ENCODE peak calls at places on chromosomes 6 and 20, in four cellular contexts. O, Z, X and M are unnamed samples.

GRCh38 chr20:20267685-20268429 is 100.0 kb upstream of the INSM1 start:
- DNase-seq in Z (no peak), O (no peak), X (no peak), M (no peak)

GRCh38 chr20:30594112-30594511 is 663.4 kb upstream of the DEFB115 start:
- DNase-seq in O (no peak), Z (no peak), X (no peak), M (no peak)

GRCh38 chr6:2344319-2344905 is 99.0 kb upstream of the GMDS start:
- DNase-seq in Z (no peak), O (no peak), X (no peak), M (no peak)

GRCh38 chr20:51529758-51530157 is 12.8 kb downstream of the NFATC2 start:
- DNase-seq in O (no peak), Z (peak), X (no peak), M (no peak)

GRCh38 chr6:170269151-170269872 is 21.6 kb downstream of the DLL1 start:
- DNase-seq in Z (no peak), X (no peak), O (no peak), M (no peak)

GRCh38 chr20:11229772-11230171 is 556.0 kb upstream of the JAG1 start:
- DNase-seq in Z (peak), X (no peak), O (peak), M (no peak)

GRCh38 chr6:109362102-109362884 is 20.0 kb downstream of the CD164 start:
- DNase-seq in O (no peak), Z (no peak), X (no peak), M (no peak)

GRCh38 chr6:6366778-6367177 is 46.3 kb upstream of the F13A1 start:
- DNase-seq in X (no peak), O (no peak), Z (no peak), M (no peak)

GRCh38 chr20:1569417-1569861 is 11.9 kb upstream of the SIRPD start:
- DNase-seq in O (no peak), Z (peak), X (no peak), M (no peak)

GRCh38 chr6:134866563-134866962 is 83.3 kb downstream of the ALDH8A1 start:
- DNase-seq in X (no peak), Z (no peak), O (no peak), M (no peak)

GRCh38 chr6:31170987-31171671 is 647 bp upstream of the POU5F1 start:
- DNase-seq in O (no peak), Z (no peak), X (no peak), M (no peak)

GRCh38 chr6:131398176-131398575 is 174.8 kb upstream of the ARG1 start:
- DNase-seq in O (no peak), Z (no peak), X (no peak), M (no peak)

GRCh38 chr6:28725890-28726348 is 197.9 kb downstream of the TRIM27 start:
- DNase-seq in Z (no peak), O (no peak), X (no peak), M (no peak)

GRCh38 chr6:32947552-32948465 is 5.1 kb downstream of the HLA-DMA start:
- DNase-seq in Z (no peak), X (no peak), O (no peak), M (no peak)

GRCh38 chr20:41231136-41231535 is 86.4 kb downstream of the ZHX3 start:
- DNase-seq in O (no peak), Z (no peak), X (no peak), M (no peak)

GRCh38 chr20:362271-363254 is 15.7 kb downstream of the NRSN2 start:
- DNase-seq in X (peak), Z (peak), O (no peak), M (no peak)

GRCh38 chr6:41546866-41547798 is 951 bp downstream of the FOXP4 start:
- DNase-seq in Z (peak), O (peak), X (peak), M (no peak)

DNA sequence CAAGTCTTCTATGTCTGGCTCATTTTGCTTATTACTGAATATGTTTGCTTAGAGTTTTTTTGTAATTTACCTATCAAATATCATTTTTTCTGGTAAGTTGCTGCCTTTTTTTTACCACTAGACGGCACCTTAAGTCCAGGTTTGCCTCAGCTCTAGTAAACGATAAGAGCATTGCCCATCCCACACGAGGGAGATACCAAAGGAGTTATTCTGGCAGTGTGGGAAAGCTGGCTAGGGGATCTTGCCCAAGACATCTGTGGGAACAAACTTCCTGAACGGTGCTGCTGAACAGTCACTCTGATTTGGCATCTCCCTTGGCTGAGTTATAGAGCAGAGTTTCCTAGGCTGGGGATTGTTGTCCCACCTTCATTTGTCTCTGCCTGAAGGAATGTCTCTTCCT is 306.4 kb downstream of the COL12A1 start:
- DNase-seq in X (no peak), O (no peak), Z (no peak), M (no peak)
- TF ChIP-seq CTCF in X (no peak), O (no peak), Z (no peak), M (no peak)

DNA sequence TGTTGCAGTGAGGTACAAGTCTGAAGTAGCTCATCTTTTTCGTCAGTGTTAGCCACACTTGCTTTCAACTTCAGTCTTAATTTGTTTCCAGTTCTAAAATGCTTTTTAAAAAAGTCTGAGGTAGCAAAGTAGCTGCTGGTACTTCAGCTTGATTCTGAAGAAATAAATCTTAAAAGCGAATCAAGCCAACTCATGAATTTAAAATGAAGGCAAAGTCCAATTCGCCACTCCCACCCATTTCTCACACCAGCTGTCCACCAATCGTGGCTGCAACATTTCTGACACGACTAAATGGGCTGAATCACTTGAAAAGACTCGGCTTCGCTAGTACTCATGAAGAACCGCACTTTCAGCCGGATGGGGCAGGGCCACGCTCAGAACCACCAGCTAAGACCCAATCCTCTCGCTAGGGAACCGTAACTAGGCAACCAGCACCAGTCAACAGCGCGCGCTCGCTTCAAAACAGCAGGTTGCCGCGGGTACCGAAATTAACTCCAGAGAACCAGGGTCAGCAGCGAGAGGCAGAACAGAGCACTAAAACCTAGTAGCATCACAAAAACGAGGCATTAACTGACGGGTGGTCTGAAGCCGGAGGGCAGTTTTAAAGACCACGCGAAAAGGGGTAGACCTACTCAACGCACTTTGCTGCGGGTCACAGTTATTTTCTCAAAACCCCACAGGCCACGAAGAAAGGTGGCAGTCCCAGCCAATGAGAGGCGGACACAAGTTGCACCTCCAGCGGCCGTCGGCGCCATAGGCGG is 900 bp downstream of the BCLAF1 start:
- DNase-seq in Z (peak), O (peak), X (peak), M (peak)
- TF ChIP-seq CTCF in Z (no peak), O (no peak), X (no peak), M (no peak)

GRCh38 chr20:50165687-50166554 is 12.4 kb upstream of the PEDS1 start:
- DNase-seq in O (peak), X (peak), Z (peak), M (peak)
- TF ChIP-seq CTCF in O (no peak), X (no peak), Z (no peak), M (no peak)

DNA sequence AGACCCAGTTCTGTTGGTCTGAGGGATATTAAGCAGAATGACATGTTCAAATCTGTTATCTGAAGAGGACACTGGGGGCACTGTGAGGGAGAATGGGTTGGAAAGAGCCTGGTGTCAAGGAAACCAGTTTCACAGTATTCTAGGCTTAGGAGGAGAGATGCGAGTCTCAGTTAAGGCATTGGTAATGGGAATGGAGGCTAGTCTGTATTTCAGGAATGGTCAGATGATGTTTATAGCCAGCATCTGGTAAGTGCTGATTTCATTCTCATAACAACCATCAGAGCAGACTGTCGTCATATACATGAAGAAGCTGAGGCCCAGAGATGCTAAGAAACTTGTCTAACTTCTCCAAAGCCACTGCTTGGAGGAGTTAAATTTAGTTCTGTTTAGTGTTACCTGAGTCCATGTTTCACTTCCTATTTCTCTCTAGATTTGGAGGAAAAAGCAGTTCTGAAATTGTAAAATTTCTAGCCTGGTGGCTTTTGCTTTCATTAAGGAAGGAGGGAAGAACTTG is 242.0 kb downstream of the ARID1B start:
- DNase-seq in X (no peak), O (no peak), Z (no peak), M (no peak)
- TF ChIP-seq CTCF in X (no peak), O (no peak), Z (no peak), M (peak)